ENCODE peak calls at places on chromosomes 4 and X, in ten cellular contexts. I is CD4-positive, alpha-beta memory T cell; T is CD8-positive, alpha-beta memory T cell; Z is colonic mucosa; Q is lower lobe of right lung; S is GM23338; Y is A673; W is breast epithelium; K is HCT116; P is endothelial cell of umbilical vein. R is an unnamed sample.

GRCh38 chr4:56976283-56976877 is 1.0 kb downstream of the NOA1 start:
- DNase-seq in I (no peak), T (no peak), Z (peak; percentile 25), Q (no peak), S (peak; percentile 26), Y (no peak), W (no peak), K (no peak), P (peak; percentile 25), R (peak; percentile 40)

GRCh38 chr4:6917445-6918241 is 8.0 kb downstream of the TBC1D14 start:
- DNase-seq in I (no peak), T (peak; percentile 59), Z (peak; percentile 96), Q (peak; percentile 93), S (peak; percentile 76), Y (no peak), W (peak; percentile 69), K (peak; percentile 79), P (peak; percentile 55), R (peak; percentile 63)

GRCh38 chr4:109079177-109079576 is 223.3 kb downstream of the COL25A1 start:
- DNase-seq in I (no peak), T (no peak), Z (no peak), Q (no peak), S (no peak), Y (no peak), W (no peak), K (no peak), P (no peak), R (no peak)

GRCh38 chr4:154983714-154984113 is 202.6 kb downstream of the RBM46 start:
- DNase-seq in I (no peak), T (no peak), Z (no peak), Q (no peak), S (no peak), Y (no peak), W (no peak), K (no peak), P (no peak), R (no peak)

GRCh38 chr4:158809611-158810486 is 41.0 kb downstream of the FNIP2 start:
- DNase-seq in I (peak; percentile 31), T (no peak), Z (peak; percentile 75), Q (no peak), S (no peak), Y (peak; percentile 76), W (no peak), K (peak; percentile 6), P (peak; percentile 92), R (no peak)

GRCh38 chr4:2940267-2941137 is 22.7 kb downstream of the NOP14 start:
- DNase-seq in I (no peak), T (no peak), Z (no peak), Q (no peak), S (no peak), Y (no peak), W (peak; percentile 15), K (no peak), P (no peak), R (no peak)

GRCh38 chr4:78644063-78644691 is 92.6 kb downstream of the ANXA3 start:
- DNase-seq in I (no peak), T (no peak), Z (no peak), Q (no peak), S (no peak), Y (no peak), W (no peak), K (no peak), P (no peak), R (no peak)

GRCh38 chr4:5420266-5420665 is 288.1 kb downstream of the EVC2 start:
- DNase-seq in I (no peak), T (no peak), Z (no peak), Q (no peak), S (no peak), Y (no peak), W (no peak), K (no peak), P (no peak), R (no peak)

GRCh38 chr4:1784789-1785591 is 8.1 kb upstream of the FGFR3 start:
- DNase-seq in I (no peak), T (no peak), Z (peak; percentile 60), Q (no peak), S (no peak), Y (no peak), W (no peak), K (no peak), P (peak; percentile 18), R (peak; percentile 63)

GRCh38 chr4:1788254-1788973 is 4.7 kb upstream of the FGFR3 start:
- DNase-seq in I (no peak), T (no peak), Z (no peak), Q (no peak), S (no peak), Y (no peak), W (no peak), K (no peak), P (no peak), R (no peak)

GRCh38 chr4:1785592-1785991 is 7.5 kb upstream of the FGFR3 start:
- DNase-seq in I (no peak), T (no peak), Z (no peak), Q (no peak), S (no peak), Y (no peak), W (no peak), K (no peak), P (no peak), R (no peak)

GRCh38 chr4:1787411-1788077 is 5.5 kb upstream of the FGFR3 start:
- DNase-seq in I (no peak), T (no peak), Z (no peak), Q (no peak), S (no peak), Y (no peak), W (no peak), K (no peak), P (no peak), R (no peak)

DNA sequence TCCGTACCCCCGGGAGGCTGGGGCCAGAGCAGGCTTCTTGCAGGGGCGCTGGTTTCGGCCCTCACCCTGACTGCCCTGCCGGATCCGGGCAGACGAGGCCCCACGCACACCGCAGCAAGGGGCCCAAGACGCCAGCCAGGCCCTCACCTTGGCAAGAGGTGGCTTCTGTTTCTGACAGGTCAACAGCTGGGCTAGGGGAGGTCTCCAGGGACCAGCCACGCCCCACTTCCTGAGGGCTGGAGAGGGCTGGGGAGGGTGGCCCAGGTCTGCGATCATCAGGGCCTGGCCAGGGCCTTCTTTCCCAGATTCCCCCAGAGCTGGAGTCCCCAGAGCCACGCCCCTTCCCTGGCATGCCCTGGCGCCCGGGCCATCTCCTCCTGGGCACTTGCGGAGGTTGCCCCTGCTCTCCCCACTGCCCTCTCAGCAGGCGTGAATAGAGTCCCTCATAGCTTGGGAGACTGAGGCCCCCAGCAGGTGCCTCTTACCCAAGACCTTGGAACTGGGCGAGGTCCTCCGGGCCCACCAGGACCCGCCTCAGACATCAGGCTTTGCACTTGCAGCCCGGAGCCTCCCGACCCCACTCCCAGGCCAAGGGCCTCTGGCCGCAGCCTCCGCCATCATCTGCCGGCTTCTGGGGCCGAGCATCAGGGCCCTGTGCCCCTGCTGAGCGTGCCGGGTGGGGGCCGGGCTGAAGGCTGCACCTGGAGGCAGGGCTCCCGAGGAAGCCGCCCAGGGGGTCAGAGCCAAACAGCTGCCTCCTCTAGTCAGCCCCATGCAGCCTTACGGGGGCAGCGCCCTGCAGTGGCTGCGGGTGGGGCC is 6.3 kb upstream of the FGFR3 start:
- DNase-seq in I (no peak), T (no peak), Z (no peak), Q (no peak), S (no peak), Y (no peak), W (no peak), K (no peak), P (no peak), R (no peak)
- H3K4me1 ChIP-seq in I (no peaks in the 10 kb centered on the region), T (no peaks in the 10 kb centered on the region), Z (no peaks in the 10 kb centered on the region), Q (no peaks in the 10 kb centered on the region), S (no peaks in the 10 kb centered on the region), Y (no peaks in the 10 kb centered on the region), W (no peaks in the 10 kb centered on the region), K (peaks cover 4% of the 10 kb centered on the region), P (no peaks in the 10 kb centered on the region), R (peaks cover 16% of the 10 kb centered on the region)

GRCh38 chr4:8353912-8354453 is 84.4 kb downstream of the HTRA3 start:
- DNase-seq in I (no peak), T (no peak), Z (no peak), Q (no peak), S (no peak), Y (no peak), W (no peak), K (no peak), P (no peak), R (no peak)

GRCh38 chr4:8356856-8357255 is 83.7 kb downstream of the ACOX3 start:
- DNase-seq in I (no peak), T (no peak), Z (no peak), Q (no peak), S (no peak), Y (no peak), W (no peak), K (no peak), P (no peak), R (no peak)

GRCh38 chr4:8353158-8353495 is 83.6 kb downstream of the HTRA3 start:
- DNase-seq in I (no peak), T (no peak), Z (no peak), Q (no peak), S (no peak), Y (no peak), W (no peak), K (no peak), P (no peak), R (no peak)

GRCh38 chr4:8355306-8355705 is 85.2 kb downstream of the ACOX3 start:
- DNase-seq in I (no peak), T (no peak), Z (no peak), Q (no peak), S (no peak), Y (no peak), W (no peak), K (no peak), P (no peak), R (no peak)

GRCh38 chr4:8355864-8356565 is 84.5 kb downstream of the ACOX3 start:
- DNase-seq in I (no peak), T (no peak), Z (no peak), Q (no peak), S (no peak), Y (no peak), W (no peak), K (no peak), P (peak; percentile 36), R (no peak)
- H3K4me1 ChIP-seq in I (no peaks in the 10 kb centered on the region), T (no peaks in the 10 kb centered on the region), Z (no peaks in the 10 kb centered on the region), Q (peaks cover 39% of the 10 kb centered on the region), S (peaks cover 32% of the 10 kb centered on the region), Y (no peaks in the 10 kb centered on the region), W (peaks cover 7% of the 10 kb centered on the region), K (peaks cover 19% of the 10 kb centered on the region), P (no peaks in the 10 kb centered on the region), R (no peaks in the 10 kb centered on the region)

DNA sequence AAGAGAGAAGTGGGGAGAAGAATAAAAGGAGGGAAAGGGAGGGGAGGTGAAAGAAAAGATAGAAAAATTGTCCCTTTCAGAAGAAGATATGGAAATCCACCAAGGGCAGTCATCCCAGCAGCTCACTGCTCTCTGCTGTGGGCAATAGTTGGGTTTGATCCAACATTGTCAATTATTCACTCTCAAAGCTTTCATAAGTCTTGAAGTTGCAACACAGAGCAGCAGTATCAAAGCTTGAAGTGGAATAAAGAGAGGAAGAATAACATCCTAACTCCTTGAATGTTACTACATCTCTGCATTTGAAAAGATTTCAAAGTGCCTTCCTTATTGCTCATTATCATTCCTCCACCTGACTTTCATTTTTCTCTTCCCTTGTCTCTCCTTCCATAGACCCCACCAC is 62.3 kb upstream of the HHIP start:
- DNase-seq in I (no peak), T (no peak), Z (no peak), Q (no peak), S (no peak), Y (no peak), W (no peak), K (no peak), P (peak; percentile 56), R (no peak)
- H3K4me1 ChIP-seq in I (no peaks in the 10 kb centered on the region), T (no peaks in the 10 kb centered on the region), Z (no peaks in the 10 kb centered on the region), Q (no peaks in the 10 kb centered on the region), S (no peaks in the 10 kb centered on the region), Y (no peaks in the 10 kb centered on the region), W (no peaks in the 10 kb centered on the region), K (peaks cover 7% of the 10 kb centered on the region), P (peaks cover 64% of the 10 kb centered on the region), R (no peaks in the 10 kb centered on the region)

GRCh38 chrX:153685179-153685536 is 2.6 kb upstream of the SLC6A8 start:
- DNase-seq in I (no peak), T (no peak), Z (no peak), Q (no peak), S (no peak), Y (no peak), W (no peak), K (no peak), P (no peak), R (no peak)

GRCh38 chrX:153685751-153686676 is 1.7 kb upstream of the SLC6A8 start:
- DNase-seq in I (no peak), T (no peak), Z (no peak), Q (no peak), S (no peak), Y (no peak), W (no peak), K (no peak), P (no peak), R (peak; percentile 16)

GRCh38 chrX:153684447-153685178 is 3.1 kb upstream of the SLC6A8 start:
- DNase-seq in I (no peak), T (no peak), Z (no peak), Q (no peak), S (peak; percentile 80), Y (no peak), W (no peak), K (no peak), P (no peak), R (no peak)

DNA sequence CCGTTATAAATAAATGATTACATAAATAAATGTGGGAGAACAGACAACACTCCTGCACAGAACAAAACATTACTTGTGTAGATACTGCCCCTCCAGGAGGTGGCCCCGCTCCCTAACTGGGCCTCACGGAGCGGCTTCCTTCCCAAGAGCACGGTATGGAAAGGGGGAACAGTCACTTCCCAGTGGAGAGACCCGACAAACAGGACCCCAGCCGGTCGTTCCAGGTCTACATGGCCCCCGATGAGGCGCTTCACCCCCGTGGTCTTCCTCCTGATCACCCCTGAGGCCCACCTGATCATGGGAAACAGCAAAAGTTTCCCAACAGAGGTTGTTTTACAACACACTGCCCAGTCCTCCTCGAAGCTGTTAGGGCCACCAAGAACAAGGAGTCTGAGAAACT is 6.6 kb upstream of the SLC6A8 start:
- DNase-seq in I (no peak), T (no peak), Z (no peak), Q (no peak), S (no peak), Y (no peak), W (no peak), K (no peak), P (no peak), R (no peak)
- H3K4me1 ChIP-seq in I (no peaks in the 10 kb centered on the region), T (no peaks in the 10 kb centered on the region), Z (no peaks in the 10 kb centered on the region), Q (no peaks in the 10 kb centered on the region), S (peaks cover 3% of the 10 kb centered on the region), Y (no peaks in the 10 kb centered on the region), W (no peaks in the 10 kb centered on the region), K (peaks cover 2% of the 10 kb centered on the region), P (no peaks in the 10 kb centered on the region), R (no peaks in the 10 kb centered on the region)

R was measured in adrenal gland.